ENCODE peak calls at places on chromosome 11, in nine cellular contexts. N is stimulated activated naive CD8-positive, alpha-beta T cell treated with anti-CD3 and anti-CD28 coated beads, Interleukin-15, amount 100 ng/mL, for 72 hours; E is activated CD4-positive, alpha-beta T cell treated with anti-CD3 and anti-CD28 coated beads, Interleukin-2, amount 50 U/mL, for 24 hours; B is H54; X is HTR-8/SVneo; R is GM12891; F is A673; I is IMR-90; Y is right atrium auricular region. H is an unnamed sample.
A peak's percentile ranks its signal among the peaks of the same experiment; 100 is the strongest.

GRCh38 chr11:113685650-113686349 is 20.3 kb downstream of the TMPRSS5 start:
- DNase-seq in N (no peak), E (no peak), B (no peak), X (no peak), R (no peak), F (no peak), I (no peak), Y (no peak), H (no peak)

GRCh38 chr11:7673724-7674434 is 579 bp upstream of the CYB5R2 start:
- DNase-seq in N (no peak), E (no peak), B (no peak), X (no peak), R (no peak), F (no peak), I (no peak), Y (no peak), H (no peak)

GRCh38 chr11:973237-973636 is 47.6 kb downstream of the AP2A2 start:
- DNase-seq in N (no peak), E (no peak), B (no peak), X (no peak), R (no peak), F (no peak), I (no peak), Y (no peak), H (no peak)

GRCh38 chr11:78416285-78417174 is 1.1 kb downstream of the GAB2 start:
- DNase-seq in N (peak; percentile 82), E (peak; percentile 66), B (peak; percentile 94), X (peak; percentile 73), R (peak; percentile 26), F (peak; percentile 96), I (peak; percentile 87), Y (peak; percentile 95), H (peak; percentile 67)

GRCh38 chr11:113105584-113105983 is 144.4 kb downstream of the NCAM1 start:
- DNase-seq in N (no peak), E (no peak), B (no peak), X (no peak), R (no peak), F (no peak), I (no peak), Y (no peak), H (no peak)

GRCh38 chr11:67355023-67355793 is 1.9 kb upstream of the POLD4 start:
- DNase-seq in N (no peak), E (no peak), B (peak; percentile 0), X (no peak), R (no peak), F (no peak), I (no peak), Y (no peak), H (no peak)

GRCh38 chr11:64564947-64565889 is 25.8 kb upstream of the SLC22A12 start:
- DNase-seq in N (no peak), E (no peak), B (no peak), X (no peak), R (no peak), F (no peak), I (no peak), Y (no peak), H (no peak)

GRCh38 chr11:70921804-70922203 is 330.6 kb downstream of the SHANK2 start:
- DNase-seq in N (no peak), E (no peak), B (no peak), X (no peak), R (no peak), F (no peak), I (no peak), Y (no peak), H (no peak)

GRCh38 chr11:120208777-120209176 is 2.1 kb upstream of the OAF start:
- DNase-seq in N (no peak), E (no peak), B (peak; percentile 64), X (no peak), R (no peak), F (peak; percentile 80), I (peak; percentile 75), Y (peak; percentile 84), H (no peak)

GRCh38 chr11:736431-736830 is 10.8 kb upstream of the TALDO1 start:
- DNase-seq in N (no peak), E (no peak), B (no peak), X (no peak), R (no peak), F (no peak), I (no peak), Y (no peak), H (no peak)

GRCh38 chr11:57311109-57311936 is 13.4 kb downstream of the TNKS1BP1 start:
- DNase-seq in N (peak; percentile 79), E (peak; percentile 54), B (peak; percentile 96), X (peak; percentile 97), R (peak; percentile 88), F (peak; percentile 92), I (peak; percentile 97), Y (peak; percentile 96), H (peak; percentile 81)

GRCh38 chr11:2775626-2776350 is 76.0 kb upstream of the KCNQ1OT1 start:
- DNase-seq in N (peak; percentile 9), E (no peak), B (no peak), X (no peak), R (no peak), F (no peak), I (no peak), Y (peak; percentile 47), H (no peak)

GRCh38 chr11:119361056-119361787 is 14.7 kb upstream of the MFRP start:
- DNase-seq in N (no peak), E (no peak), B (peak; percentile 73), X (peak; percentile 87), R (no peak), F (peak; percentile 44), I (peak; percentile 87), Y (no peak), H (no peak)

GRCh38 chr11:27339940-27340339 is 23.1 kb downstream of the CCDC34 start:
- DNase-seq in N (no peak), E (no peak), B (no peak), X (no peak), R (no peak), F (no peak), I (no peak), Y (no peak), H (no peak)

GRCh38 chr11:20310137-20310536 is 53.4 kb upstream of the HTATIP2 start:
- DNase-seq in N (no peak), E (no peak), B (no peak), X (no peak), R (no peak), F (no peak), I (no peak), Y (no peak), H (no peak)

GRCh38 chr11:70364745-70365535 is 33.4 kb upstream of the CTTN start:
- DNase-seq in N (peak; percentile 83), E (peak; percentile 67), B (no peak), X (no peak), R (no peak), F (no peak), I (no peak), Y (no peak), H (no peak)

GRCh38 chr11:119362741-119363080 is 16.2 kb upstream of the MFRP start:
- DNase-seq in N (no peak), E (no peak), B (no peak), X (no peak), R (no peak), F (no peak), I (no peak), Y (no peak), H (no peak)

GRCh38 chr11:79896258-79896657 is 455.4 kb upstream of the TENM4 start:
- DNase-seq in N (no peak), E (no peak), B (no peak), X (no peak), R (no peak), F (no peak), I (peak; percentile 48), Y (no peak), H (no peak)

GRCh38 chr11:1146311-1146864 is 11.4 kb upstream of the MUC5AC start:
- DNase-seq in N (peak; percentile 7), E (no peak), B (no peak), X (no peak), R (no peak), F (no peak), I (no peak), Y (no peak), H (no peak)

GRCh38 chr11:71420455-71421241 is 27.5 kb downstream of the DHCR7 start:
- DNase-seq in N (no peak), E (no peak), B (peak; percentile 58), X (peak; percentile 60), R (no peak), F (peak; percentile 76), I (peak; percentile 55), Y (no peak), H (peak; percentile 50)

GRCh38 chr11:61700221-61700620 is 20.0 kb downstream of the DAGLA start:
- DNase-seq in N (no peak), E (no peak), B (peak; percentile 82), X (peak; percentile 71), R (no peak), F (no peak), I (peak; percentile 51), Y (no peak), H (no peak)

GRCh38 chr11:120775986-120776682 is 247.8 kb upstream of the TBCEL start:
- DNase-seq in N (no peak), E (no peak), B (no peak), X (no peak), R (no peak), F (no peak), I (no peak), Y (peak; percentile 18), H (no peak)

GRCh38 chr11:5624489-5625278 is at the start of gene TRIM34:
- DNase-seq in N (peak; percentile 53), E (peak; percentile 59), B (peak; percentile 85), X (peak; percentile 78), R (peak; percentile 67), F (peak; percentile 52), I (peak; percentile 62), Y (peak; percentile 75), H (peak; percentile 33)

GRCh38 chr11:130854483-130854882 is 61.8 kb downstream of the SNX19 start:
- DNase-seq in N (no peak), E (no peak), B (no peak), X (no peak), R (no peak), F (no peak), I (no peak), Y (no peak), H (no peak)

GRCh38 chr11:115317428-115318185 is 186.6 kb downstream of the CADM1 start:
- DNase-seq in N (no peak), E (no peak), B (no peak), X (no peak), R (no peak), F (no peak), I (peak; percentile 52), Y (no peak), H (no peak)

GRCh38 chr11:118893662-118894061 is 10.0 kb downstream of the CXCR5 start:
- DNase-seq in N (no peak), E (no peak), B (no peak), X (no peak), R (no peak), F (no peak), I (no peak), Y (no peak), H (no peak)

GRCh38 chr11:95398437-95399112 is 167.6 kb upstream of the SESN3 start:
- DNase-seq in N (no peak), E (no peak), B (no peak), X (no peak), R (no peak), F (no peak), I (no peak), Y (no peak), H (peak; percentile 76)

GRCh38 chr11:49208006-49208721 is at the start of gene FOLH1:
- DNase-seq in N (no peak), E (no peak), B (no peak), X (no peak), R (peak; percentile 15), F (peak; percentile 87), I (no peak), Y (peak; percentile 60), H (no peak)

GRCh38 chr11:134664447-134664846 is 252.4 kb upstream of the B3GAT1 start:
- DNase-seq in N (no peak), E (no peak), B (no peak), X (no peak), R (no peak), F (no peak), I (no peak), Y (peak; percentile 23), H (no peak)

GRCh38 chr11:34604909-34605308 is 16.0 kb upstream of the EHF start:
- DNase-seq in N (no peak), E (no peak), B (no peak), X (no peak), R (no peak), F (no peak), I (no peak), Y (no peak), H (no peak)

GRCh38 chr11:102293873-102294601 is 23.2 kb upstream of the BIRC3 start:
- DNase-seq in N (no peak), E (no peak), B (no peak), X (peak; percentile 69), R (no peak), F (peak; percentile 68), I (peak; percentile 66), Y (no peak), H (peak; percentile 40)